ENCODE peak calls at places on chromosomes 13 and 19, in four cellular contexts. F, N, X and D are unnamed samples.

GRCh38 chr13:40026174-40026585 is 370.7 kb downstream of the COG6 start:
- DNase-seq in F (no peak), N (no peak), X (no peak), D (peak; percentile 11)

GRCh38 chr19:3398114-3398899 is 31.9 kb downstream of the NFIC start:
- DNase-seq in F (no peak), N (peak; percentile 75), X (peak; percentile 64), D (peak; percentile 41)

GRCh38 chr13:36981156-36981743 is 17.9 kb downstream of the ALG5 start:
- DNase-seq in F (no peak), N (no peak), X (peak; percentile 69), D (peak; percentile 79)

GRCh38 chr13:25117312-25117711 is 21.4 kb downstream of the PABPC3 start:
- DNase-seq in F (no peak), N (no peak), X (no peak), D (no peak)

GRCh38 chr13:24261566-24261965 is 47.8 kb upstream of the C1QTNF9 start:
- DNase-seq in F (no peak), N (no peak), X (no peak), D (no peak)

GRCh38 chr19:4849019-4849418 is 17.5 kb upstream of the TICAM1 start:
- DNase-seq in F (no peak), N (no peak), X (no peak), D (no peak)

GRCh38 chr19:50835785-50836542 is 2.6 kb upstream of the KLK15 start:
- DNase-seq in F (peak; percentile 43), N (peak; percentile 69), X (peak; percentile 92), D (peak; percentile 45)

GRCh38 chr19:662207-662961 is 630 bp downstream of the RNF126 start:
- DNase-seq in F (no peak), N (no peak), X (peak; percentile 44), D (peak; percentile 38)